ENCODE peak calls at places on chromosomes 4 and X, in five cellular contexts. N is glutamatergic neuron, L is HFF-Myc, M is hepatocyte, X is thyroid gland. E is an unnamed sample.

GRCh38 chrX:143455045-143455444 is 62.2 kb downstream of the SPANXN3 start:
- DNase-seq in N (no peak), L (no peak), M (no peak), X (no peak), E (no peak)

GRCh38 chr4:109947457-109947856 is 34.8 kb downstream of the EGF start:
- DNase-seq in N (no peak), L (no peak), M (no peak), X (no peak), E (no peak)

GRCh38 chr4:81565137-81565870 is 93.6 kb upstream of the RASGEF1B start:
- DNase-seq in N (peak), L (no peak), M (peak), X (peak), E (no peak)

GRCh38 chr4:184807261-184807660 is 18.5 kb downstream of the ACSL1 start:
- DNase-seq in N (no peak), L (no peak), M (no peak), X (no peak), E (no peak)

GRCh38 chr4:110275871-110276270 is 77.5 kb upstream of the ELOVL6 start:
- DNase-seq in N (no peak), L (no peak), M (no peak), X (no peak), E (no peak)

GRCh38 chr4:160864253-160864652 is 1299.5 kb downstream of the FSTL5 start:
- DNase-seq in N (no peak), L (no peak), M (no peak), X (no peak), E (no peak)

GRCh38 chr4:179751669-179752068 is 2309.4 kb upstream of the AGA start:
- DNase-seq in N (no peak), L (no peak), M (no peak), X (no peak), E (no peak)

GRCh38 chrX:103586314-103586646 is 965 bp downstream of the TCEAL4 start:
- DNase-seq in N (no peak), L (no peak), M (peak), X (no peak), E (no peak)

GRCh38 chrX:151935358-151935757 is 22.7 kb downstream of the MAGEA4 start:
- DNase-seq in N (no peak), L (no peak), M (no peak), X (no peak), E (no peak)

GRCh38 chr4:63708661-63709060 is 700.6 kb downstream of the TECRL start:
- DNase-seq in N (no peak), L (no peak), M (no peak), X (no peak), E (no peak)

GRCh38 chr4:84482564-84483563 is 16.2 kb downstream of the NKX6-1 start:
- DNase-seq in N (peak), L (no peak), M (no peak), X (peak), E (no peak)

GRCh38 chr4:7389719-7390118 is 45.0 kb downstream of the PSAPL1 start:
- DNase-seq in N (no peak), L (no peak), M (no peak), X (no peak), E (peak)

GRCh38 chr4:94566420-94566819 is 114.7 kb downstream of the PDLIM5 start:
- DNase-seq in N (no peak), L (no peak), M (no peak), X (no peak), E (no peak)

GRCh38 chrX:71107762-71108360 is 1.3 kb upstream of the CXorf65 start:
- DNase-seq in N (no peak), L (no peak), M (no peak), X (no peak), E (no peak)

GRCh38 chr4:112410364-112410763 is 105.6 kb downstream of the NEUROG2 start:
- DNase-seq in N (no peak), L (no peak), M (no peak), X (no peak), E (no peak)

GRCh38 chr4:84847978-84848377 is 118.5 kb downstream of the WDFY3 start:
- DNase-seq in N (no peak), L (no peak), M (no peak), X (no peak), E (no peak)

GRCh38 chr4:174181827-174182226 is 101.6 kb downstream of the FBXO8 start:
- DNase-seq in N (no peak), L (no peak), M (no peak), X (no peak), E (no peak)

DNA sequence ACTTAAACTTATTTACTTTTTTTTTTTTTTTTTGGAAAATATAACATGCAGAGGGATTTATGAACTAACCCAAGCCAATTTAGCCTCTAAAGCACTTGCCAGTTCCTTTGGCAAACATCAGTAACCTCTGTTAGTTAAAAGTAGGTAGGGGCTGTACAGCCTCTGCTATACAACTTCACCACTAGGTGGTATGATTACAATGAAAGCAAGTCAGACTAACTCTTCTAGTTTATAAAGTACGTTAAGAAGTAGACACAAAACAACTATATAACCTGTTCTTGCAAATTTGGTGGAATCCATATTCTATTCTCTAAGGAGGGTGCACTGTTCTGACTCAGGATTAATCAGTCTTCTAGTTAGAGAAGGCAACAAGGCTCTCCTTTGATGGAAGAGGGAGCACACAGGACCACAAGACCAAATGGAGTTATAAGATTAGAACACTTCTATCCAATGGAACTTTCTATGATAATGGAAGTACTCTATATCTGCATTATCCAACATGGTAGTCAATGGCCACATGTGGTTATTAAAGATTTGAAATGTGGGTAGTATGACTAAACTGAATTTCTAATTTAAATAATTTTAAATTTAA is 12.8 kb downstream of the AIMP1 start:
- DNase-seq in N (no peak), L (no peak), M (peak), X (no peak), E (no peak)
- TF ChIP-seq CTCF in N (peak), L (peak), M (peak), X (peak), E (peak)

GRCh38 chr4:102345795-102346100 is 466 bp upstream of the SLC39A8 start:
- DNase-seq in N (no peak), L (no peak), M (no peak), X (no peak), E (no peak)
- TF ChIP-seq CTCF in N (peak), L (no peak), M (no peak), X (no peak), E (no peak)

GRCh38 chrX:8879750-8880149 is 78.6 kb upstream of the FAM9A start:
- DNase-seq in N (peak), L (no peak), M (no peak), X (peak), E (no peak)
- TF ChIP-seq CTCF in N (peak), L (peak), M (no peak), X (no peak), E (peak)

GRCh38 chr4:2354127-2354526 is 64.3 kb downstream of the ZFYVE28 start:
- DNase-seq in N (no peak), L (no peak), M (no peak), X (no peak), E (peak)
- TF ChIP-seq CTCF in N (no peak), L (peak), M (peak), X (no peak), E (peak)

GRCh38 chrX:24292358-24292757 is 21.5 kb downstream of the SUPT20HL2 start:
- DNase-seq in N (no peak), L (no peak), M (no peak), X (no peak), E (no peak)

GRCh38 chrX:24293412-24293811 is 20.5 kb downstream of the SUPT20HL2 start:
- DNase-seq in N (no peak), L (no peak), M (no peak), X (no peak), E (no peak)

GRCh38 chrX:24298191-24298590 is 15.7 kb downstream of the SUPT20HL2 start:
- DNase-seq in N (no peak), L (no peak), M (peak), X (no peak), E (no peak)

GRCh38 chrX:24294619-24295018 is 19.2 kb downstream of the SUPT20HL2 start:
- DNase-seq in N (peak), L (no peak), M (peak), X (no peak), E (no peak)
- TF ChIP-seq CTCF in N (no peak), L (no peak), M (peak), X (no peak), E (peak)

GRCh38 chr4:147175460-147176025 is 229.9 kb upstream of the TTC29 start:
- DNase-seq in N (no peak), L (no peak), M (no peak), X (no peak), E (no peak)
- TF ChIP-seq CTCF in N (no peak), L (no peak), M (no peak), X (no peak), E (no peak)

DNA sequence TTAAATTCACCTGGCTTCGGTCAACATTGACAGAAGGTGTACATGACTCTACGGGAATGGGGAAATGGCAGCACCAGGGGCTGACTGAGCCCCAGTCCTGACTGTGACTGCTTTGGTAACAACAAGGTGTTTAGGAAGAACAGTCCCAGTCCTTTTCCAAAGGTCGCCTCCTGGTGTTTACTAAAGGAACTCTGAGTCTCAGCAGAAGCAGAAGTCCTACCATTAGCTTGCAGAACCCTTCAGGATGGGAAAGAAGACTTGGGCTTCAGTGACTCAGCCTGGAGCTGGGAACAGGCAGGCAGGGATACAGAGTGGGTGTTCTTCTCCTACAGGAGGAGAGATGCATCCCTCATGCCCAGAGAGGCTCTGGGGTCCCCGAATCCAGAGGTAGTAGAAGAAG is 103.3 kb downstream of the MGST2 start:
- DNase-seq in N (no peak), L (no peak), M (peak), X (no peak), E (no peak)
- TF ChIP-seq CTCF in N (peak), L (no peak), M (peak), X (no peak), E (peak)